ENCODE peak calls at places on chromosomes 11 and 22, in eight cellular contexts. One of them, this sample, is unnamed. For H3K9me3, the result is how much of the 10 kb centered on the place peaks cover.

GRCh38 chr11:47593492-47593933 is 698 bp downstream of the C1QTNF4 start:
- DNase-seq in lung: no peak
- DNase-seq in testis: no peak
- DNase-seq in ascending aorta: no peak
- DNase-seq in body of pancreas: no peak
- DNase-seq in GM12878: no peak
- DNase-seq in kidney: peak
- DNase-seq in tibial nerve: no peak
- DNase-seq in this sample: no peak

GRCh38 chr11:75667831-75668507 is 869 bp downstream of the MAP6 start:
- DNase-seq in lung: no peak
- DNase-seq in testis: peak
- DNase-seq in ascending aorta: peak
- DNase-seq in body of pancreas: peak
- DNase-seq in GM12878: no peak
- DNase-seq in kidney: peak
- DNase-seq in tibial nerve: peak
- DNase-seq in this sample: peak

GRCh38 chr11:61689164-61689496 is 8.9 kb downstream of the DAGLA start:
- DNase-seq in lung: no peak
- DNase-seq in testis: no peak
- DNase-seq in ascending aorta: no peak
- DNase-seq in body of pancreas: no peak
- DNase-seq in GM12878: no peak
- DNase-seq in kidney: no peak
- DNase-seq in tibial nerve: no peak
- DNase-seq in this sample: no peak

GRCh38 chr22:36860821-36861659 is at the start of gene NCF4:
- DNase-seq in lung: peak
- DNase-seq in testis: peak
- DNase-seq in ascending aorta: peak
- DNase-seq in body of pancreas: peak
- DNase-seq in GM12878: peak
- DNase-seq in kidney: peak
- DNase-seq in tibial nerve: peak
- DNase-seq in this sample: peak

GRCh38 chr11:32302826-32303225 is 132.5 kb downstream of the WT1 start:
- DNase-seq in lung: no peak
- DNase-seq in testis: no peak
- DNase-seq in ascending aorta: no peak
- DNase-seq in body of pancreas: no peak
- DNase-seq in GM12878: no peak
- DNase-seq in kidney: no peak
- DNase-seq in tibial nerve: no peak
- DNase-seq in this sample: no peak

GRCh38 chr11:62958547-62959071 is 26.2 kb downstream of the SLC22A6 start:
- DNase-seq in lung: no peak
- DNase-seq in testis: no peak
- DNase-seq in ascending aorta: no peak
- DNase-seq in body of pancreas: no peak
- DNase-seq in GM12878: no peak
- DNase-seq in kidney: no peak
- DNase-seq in tibial nerve: no peak
- DNase-seq in this sample: no peak

GRCh38 chr11:121534131-121535093 is 81.6 kb upstream of the SORL1-AS1 start:
- DNase-seq in lung: no peak
- DNase-seq in testis: peak
- DNase-seq in ascending aorta: no peak
- DNase-seq in body of pancreas: no peak
- DNase-seq in GM12878: no peak
- DNase-seq in kidney: no peak
- DNase-seq in tibial nerve: no peak
- DNase-seq in this sample: no peak

GRCh38 chr22:38614331-38615122 is 41.7 kb downstream of the FAM227A start:
- DNase-seq in lung: no peak
- DNase-seq in testis: no peak
- DNase-seq in ascending aorta: no peak
- DNase-seq in body of pancreas: no peak
- DNase-seq in GM12878: no peak
- DNase-seq in kidney: no peak
- DNase-seq in tibial nerve: no peak
- DNase-seq in this sample: no peak

GRCh38 chr11:11519184-11519583 is 102.6 kb downstream of the GALNT18 start:
- DNase-seq in lung: no peak
- DNase-seq in testis: no peak
- DNase-seq in ascending aorta: no peak
- DNase-seq in body of pancreas: no peak
- DNase-seq in GM12878: no peak
- DNase-seq in kidney: no peak
- DNase-seq in tibial nerve: no peak
- DNase-seq in this sample: no peak

GRCh38 chr22:40922484-40923303 is 28.5 kb upstream of the RBX1 start:
- DNase-seq in lung: no peak
- DNase-seq in testis: no peak
- DNase-seq in ascending aorta: no peak
- DNase-seq in body of pancreas: no peak
- DNase-seq in GM12878: peak
- DNase-seq in kidney: no peak
- DNase-seq in tibial nerve: peak
- DNase-seq in this sample: no peak

GRCh38 chr11:74084796-74085541 is 76.1 kb upstream of the UCP3 start:
- DNase-seq in lung: no peak
- DNase-seq in testis: no peak
- DNase-seq in ascending aorta: no peak
- DNase-seq in body of pancreas: no peak
- DNase-seq in GM12878: no peak
- DNase-seq in kidney: no peak
- DNase-seq in tibial nerve: no peak
- DNase-seq in this sample: no peak

GRCh38 chr11:117180661-117181585 is 2.4 kb downstream of the SIDT2 start:
- DNase-seq in lung: peak
- DNase-seq in testis: peak
- DNase-seq in ascending aorta: peak
- DNase-seq in body of pancreas: peak
- DNase-seq in GM12878: peak
- DNase-seq in kidney: peak
- DNase-seq in tibial nerve: peak
- DNase-seq in this sample: peak

GRCh38 chr11:67024410-67024809 is 1.5 kb downstream of the SYT12 start:
- DNase-seq in lung: no peak
- DNase-seq in testis: no peak
- DNase-seq in ascending aorta: no peak
- DNase-seq in body of pancreas: no peak
- DNase-seq in GM12878: no peak
- DNase-seq in kidney: no peak
- DNase-seq in tibial nerve: no peak
- DNase-seq in this sample: no peak

GRCh38 chr22:41256254-41256897 is 15.6 kb upstream of the CHADL start:
- DNase-seq in lung: no peak
- DNase-seq in testis: no peak
- DNase-seq in ascending aorta: no peak
- DNase-seq in body of pancreas: no peak
- DNase-seq in GM12878: no peak
- DNase-seq in kidney: no peak
- DNase-seq in tibial nerve: no peak
- DNase-seq in this sample: no peak

GRCh38 chr11:12862761-12863469 is 146.2 kb upstream of the RASSF10 start:
- DNase-seq in lung: no peak
- DNase-seq in testis: peak
- DNase-seq in ascending aorta: no peak
- DNase-seq in body of pancreas: peak
- DNase-seq in GM12878: no peak
- DNase-seq in kidney: peak
- DNase-seq in tibial nerve: peak
- DNase-seq in this sample: no peak

GRCh38 chr11:128181090-128181485 is 406.3 kb downstream of the ETS1 start:
- DNase-seq in lung: no peak
- DNase-seq in testis: no peak
- DNase-seq in ascending aorta: no peak
- DNase-seq in body of pancreas: no peak
- DNase-seq in GM12878: no peak
- DNase-seq in kidney: no peak
- DNase-seq in tibial nerve: no peak
- DNase-seq in this sample: no peak

GRCh38 chr22:45584121-45584570 is 81.5 kb downstream of the FBLN1 start:
- DNase-seq in lung: no peak
- DNase-seq in testis: no peak
- DNase-seq in ascending aorta: no peak
- DNase-seq in body of pancreas: no peak
- DNase-seq in GM12878: no peak
- DNase-seq in kidney: peak
- DNase-seq in tibial nerve: no peak
- DNase-seq in this sample: no peak

GRCh38 chr11:953513-953912 is 27.8 kb downstream of the AP2A2 start:
- DNase-seq in lung: no peak
- DNase-seq in testis: no peak
- DNase-seq in ascending aorta: no peak
- DNase-seq in body of pancreas: no peak
- DNase-seq in GM12878: no peak
- DNase-seq in kidney: no peak
- DNase-seq in tibial nerve: no peak
- DNase-seq in this sample: no peak

GRCh38 chr22:30297276-30298004 is 8.1 kb upstream of the CASTOR1 start:
- DNase-seq in lung: no peak
- DNase-seq in testis: no peak
- DNase-seq in ascending aorta: no peak
- DNase-seq in body of pancreas: no peak
- DNase-seq in GM12878: no peak
- DNase-seq in kidney: no peak
- DNase-seq in tibial nerve: no peak
- DNase-seq in this sample: no peak

DNA sequence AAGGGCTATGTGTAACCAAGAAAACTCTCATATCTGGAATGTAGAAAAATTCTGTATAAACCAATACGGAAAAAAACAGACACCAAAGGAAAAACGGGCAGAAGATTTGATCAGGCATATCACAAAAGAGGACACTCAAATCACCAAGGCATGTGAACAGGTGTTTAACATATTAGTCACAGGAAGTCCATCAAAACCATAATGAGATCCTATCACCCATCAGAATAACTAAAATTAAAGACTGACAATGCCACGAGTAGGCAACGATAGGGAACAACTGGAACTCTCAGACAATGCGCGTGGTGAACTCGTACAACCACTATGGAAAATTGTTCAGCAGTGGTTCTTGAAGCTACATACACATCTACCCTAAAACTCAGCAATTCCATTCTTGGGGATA is 94.5 kb downstream of the MICAL3 start:
- DNase-seq in lung: no peak
- DNase-seq in testis: no peak
- DNase-seq in ascending aorta: no peak
- DNase-seq in body of pancreas: no peak
- DNase-seq in GM12878: no peak
- DNase-seq in kidney: no peak
- DNase-seq in tibial nerve: no peak
- DNase-seq in this sample: no peak
- H3K9me3 ChIP-seq in lung: under half
- H3K9me3 ChIP-seq in testis: under half
- H3K9me3 ChIP-seq in ascending aorta: under half
- H3K9me3 ChIP-seq in body of pancreas: under half
- H3K9me3 ChIP-seq in GM12878: under half
- H3K9me3 ChIP-seq in kidney: under half
- H3K9me3 ChIP-seq in tibial nerve: under half
- H3K9me3 ChIP-seq in this sample: under half

GRCh38 chr22:46676479-46676878 is 56.3 kb downstream of the GRAMD4 start:
- DNase-seq in lung: no peak
- DNase-seq in testis: no peak
- DNase-seq in ascending aorta: no peak
- DNase-seq in body of pancreas: no peak
- DNase-seq in GM12878: no peak
- DNase-seq in kidney: no peak
- DNase-seq in tibial nerve: no peak
- DNase-seq in this sample: no peak

GRCh38 chr22:46676881-46677280 is 56.7 kb downstream of the GRAMD4 start:
- DNase-seq in lung: no peak
- DNase-seq in testis: no peak
- DNase-seq in ascending aorta: no peak
- DNase-seq in body of pancreas: no peak
- DNase-seq in GM12878: no peak
- DNase-seq in kidney: no peak
- DNase-seq in tibial nerve: no peak
- DNase-seq in this sample: no peak

GRCh38 chr22:46675938-46676337 is 55.8 kb downstream of the GRAMD4 start:
- DNase-seq in lung: no peak
- DNase-seq in testis: no peak
- DNase-seq in ascending aorta: no peak
- DNase-seq in body of pancreas: no peak
- DNase-seq in GM12878: no peak
- DNase-seq in kidney: no peak
- DNase-seq in tibial nerve: no peak
- DNase-seq in this sample: no peak

GRCh38 chr22:46678003-46678657 is 57.9 kb downstream of the GRAMD4 start:
- DNase-seq in lung: no peak
- DNase-seq in testis: no peak
- DNase-seq in ascending aorta: no peak
- DNase-seq in body of pancreas: no peak
- DNase-seq in GM12878: no peak
- DNase-seq in kidney: no peak
- DNase-seq in tibial nerve: no peak
- DNase-seq in this sample: no peak

GRCh38 chr22:46677323-46678002 is 57.3 kb downstream of the GRAMD4 start:
- DNase-seq in lung: no peak
- DNase-seq in testis: no peak
- DNase-seq in ascending aorta: no peak
- DNase-seq in body of pancreas: no peak
- DNase-seq in GM12878: no peak
- DNase-seq in kidney: no peak
- DNase-seq in tibial nerve: no peak
- DNase-seq in this sample: no peak
- H3K9me3 ChIP-seq in lung: under half
- H3K9me3 ChIP-seq in testis: under half
- H3K9me3 ChIP-seq in ascending aorta: under half
- H3K9me3 ChIP-seq in body of pancreas: under half
- H3K9me3 ChIP-seq in GM12878: under half
- H3K9me3 ChIP-seq in kidney: under half
- H3K9me3 ChIP-seq in tibial nerve: under half
- H3K9me3 ChIP-seq in this sample: under half

DNA sequence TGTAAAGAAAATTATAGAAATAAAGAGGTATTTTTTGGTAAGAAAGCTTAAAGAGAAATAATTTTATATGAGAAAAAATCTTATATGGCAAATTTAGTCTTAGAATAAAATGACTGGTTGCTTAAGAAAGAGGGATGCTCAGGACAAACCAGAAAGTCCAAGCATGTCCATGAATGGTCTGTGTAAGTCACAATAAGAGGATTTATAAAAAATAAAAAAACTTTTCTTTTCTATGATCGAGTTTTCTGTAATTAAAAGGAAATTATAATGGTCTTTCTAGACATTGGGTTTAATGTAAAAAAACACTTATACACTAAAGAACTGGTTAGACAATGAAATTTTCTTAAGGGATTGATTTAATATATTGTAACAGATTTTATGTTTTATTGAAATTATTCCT is 819.6 kb downstream of the TBC1D22A start:
- DNase-seq in lung: no peak
- DNase-seq in testis: no peak
- DNase-seq in ascending aorta: no peak
- DNase-seq in body of pancreas: no peak
- DNase-seq in GM12878: no peak
- DNase-seq in kidney: no peak
- DNase-seq in tibial nerve: no peak
- DNase-seq in this sample: no peak
- H3K9me3 ChIP-seq in lung: under half
- H3K9me3 ChIP-seq in testis: under half
- H3K9me3 ChIP-seq in ascending aorta: under half
- H3K9me3 ChIP-seq in body of pancreas: under half
- H3K9me3 ChIP-seq in GM12878: under half
- H3K9me3 ChIP-seq in kidney: under half
- H3K9me3 ChIP-seq in tibial nerve: under half
- H3K9me3 ChIP-seq in this sample: under half

GRCh38 chr11:35153280-35153679 is 14.3 kb downstream of the CD44 start:
- DNase-seq in lung: no peak
- DNase-seq in testis: no peak
- DNase-seq in ascending aorta: no peak
- DNase-seq in body of pancreas: no peak
- DNase-seq in GM12878: no peak
- DNase-seq in kidney: no peak
- DNase-seq in tibial nerve: no peak
- DNase-seq in this sample: no peak
- H3K9me3 ChIP-seq in lung: under half
- H3K9me3 ChIP-seq in testis: under half
- H3K9me3 ChIP-seq in ascending aorta: under half
- H3K9me3 ChIP-seq in body of pancreas: under half
- H3K9me3 ChIP-seq in GM12878: under half
- H3K9me3 ChIP-seq in kidney: under half
- H3K9me3 ChIP-seq in tibial nerve: under half
- H3K9me3 ChIP-seq in this sample: under half